ENCODE peak calls at places on chromosome 5, in eight cellular contexts. G is endothelial cell of umbilical vein, T is body of pancreas, S is choroid plexus epithelial cell, M is neuronal stem cell, P is upper lobe of left lung, H is Peyer's patch, U is GM12865. C is an unnamed sample.

GRCh38 chr5:113065626-113066025 is 89.0 kb downstream of the DCP2 start:
- DNase-seq in G (no peak), H (no peak), S (no peak), M (no peak), U (no peak), P (no peak), T (no peak), C (no peak)

GRCh38 chr5:36744678-36745659 is 131.6 kb upstream of the NIPBL start:
- DNase-seq in T (peak), S (peak), H (peak), G (peak), M (peak), U (peak), P (peak), C (no peak)

GRCh38 chr5:172659909-172660628 is 19.0 kb downstream of the NEURL1B start:
- DNase-seq in T (peak), G (no peak), M (peak), H (peak), P (peak), U (peak), S (peak), C (peak)

GRCh38 chr5:92505145-92505544 is 1075.9 kb downstream of the NR2F1-AS1 start:
- DNase-seq in U (no peak), P (no peak), M (no peak), S (peak), H (no peak), T (no peak), G (peak), C (no peak)

GRCh38 chr5:170623576-170624181 is 119.9 kb downstream of the KCNIP1 start:
- DNase-seq in G (peak), S (peak), T (peak), U (peak), M (no peak), P (no peak), H (no peak), C (peak)

GRCh38 chr5:42929871-42930270 is 110.2 kb downstream of the ANXA2R start:
- DNase-seq in H (no peak), T (no peak), M (no peak), G (no peak), U (no peak), P (no peak), S (no peak), C (no peak)

GRCh38 chr5:150440948-150441812 is 8.4 kb downstream of the RPS14 start:
- DNase-seq in U (no peak), H (no peak), M (no peak), T (no peak), S (no peak), G (no peak), P (no peak), C (no peak)

GRCh38 chr5:107154598-107154997 is 516.1 kb downstream of the EFNA5 start:
- DNase-seq in H (no peak), M (no peak), S (no peak), P (no peak), G (no peak), T (no peak), U (no peak), C (no peak)

GRCh38 chr5:80711938-80712337 is 57.2 kb upstream of the DHFR start:
- DNase-seq in M (peak), S (peak), P (no peak), G (no peak), H (no peak), T (no peak), U (peak), C (no peak)

GRCh38 chr5:76065258-76065657 is 17.9 kb upstream of the SV2C start:
- DNase-seq in U (no peak), P (no peak), T (no peak), M (no peak), H (no peak), S (no peak), G (no peak), C (no peak)

GRCh38 chr5:133869675-133869978 is 98.8 kb downstream of the C5orf15 start:
- DNase-seq in G (no peak), H (no peak), P (no peak), M (no peak), S (no peak), U (no peak), T (peak), C (no peak)

GRCh38 chr5:108858959-108859358 is 111.3 kb downstream of the FER start:
- DNase-seq in T (no peak), M (no peak), G (peak), S (peak), U (peak), P (no peak), H (no peak), C (peak)
- H3K4me3 ChIP-seq in T (no peak), M (no peak), G (no peak), S (peak), U (no peak), P (no peak), H (no peak), C (no peak)

GRCh38 chr5:55437859-55438206 is 96.9 kb downstream of the PLPP1 start:
- DNase-seq in M (no peak), S (no peak), U (no peak), T (no peak), H (no peak), P (no peak), G (no peak), C (no peak)
- H3K4me3 ChIP-seq in M (no peak), S (no peak), U (no peak), T (no peak), H (no peak), P (no peak), G (no peak), C (no peak)

GRCh38 chr5:88659529-88660325 is 223.3 kb downstream of the MEF2C start:
- DNase-seq in S (no peak), G (no peak), H (no peak), U (peak), P (peak), M (peak), T (no peak), C (no peak)
- H3K4me3 ChIP-seq in S (no peak), G (no peak), H (no peak), U (peak), P (no peak), M (peak), T (no peak), C (no peak)

DNA sequence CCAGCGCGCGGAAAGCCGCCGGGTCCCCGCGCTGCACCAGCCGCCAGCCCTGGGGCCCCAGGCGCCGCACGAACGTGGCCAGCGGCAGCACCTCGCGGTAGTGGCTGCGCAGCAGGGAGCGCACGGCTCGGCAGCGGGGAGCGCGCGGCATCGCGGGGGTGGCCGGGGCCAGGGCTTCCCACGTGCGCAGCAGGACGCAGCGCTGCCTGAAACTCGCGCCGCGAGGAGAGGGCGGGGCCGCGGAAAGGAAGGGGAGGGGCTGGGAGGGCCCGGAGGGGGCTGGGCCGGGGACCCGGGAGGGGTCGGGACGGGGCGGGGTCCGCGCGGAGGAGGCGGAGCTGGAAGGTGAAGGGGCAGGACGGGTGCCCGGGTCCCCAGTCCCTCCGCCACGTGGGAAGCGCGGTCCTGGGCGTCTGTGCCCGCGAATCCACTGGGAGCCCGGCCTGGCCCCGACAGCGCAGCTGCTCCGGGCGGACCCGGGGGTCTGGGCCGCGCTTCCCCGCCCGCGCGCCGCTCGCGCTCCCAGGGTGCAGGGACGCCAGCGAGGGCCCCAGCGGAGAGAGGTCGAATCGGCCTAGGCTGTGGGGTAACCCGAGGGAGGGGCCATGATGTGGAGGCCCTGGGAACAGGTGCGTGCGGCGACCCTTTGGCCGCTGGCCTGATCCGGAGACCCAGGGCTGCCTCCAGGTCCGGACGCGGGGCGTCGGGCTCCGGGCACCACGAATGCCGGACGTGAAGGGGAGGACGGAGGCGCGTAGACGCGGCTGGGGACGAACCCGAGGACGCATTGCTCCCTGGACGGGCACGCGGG is at the start of gene TERT:
- DNase-seq in T (no peak), U (no peak), M (peak), G (no peak), P (peak), H (peak), S (no peak), C (no peak)
- H3K4me3 ChIP-seq in T (no peak), U (no peak), M (peak), G (no peak), P (peak), H (no peak), S (no peak), C (no peak)

GRCh38 chr5:175766963-175767362 is 104.4 kb upstream of the CPLX2 start:
- DNase-seq in H (no peak), P (no peak), T (no peak), M (no peak), S (no peak), U (no peak), G (no peak), C (no peak)

GRCh38 chr5:175773534-175774070 is 97.8 kb upstream of the CPLX2 start:
- DNase-seq in T (no peak), U (no peak), H (no peak), G (no peak), P (no peak), M (no peak), S (no peak), C (no peak)

GRCh38 chr5:175775416-175775815 is 96.0 kb upstream of the CPLX2 start:
- DNase-seq in G (no peak), U (no peak), T (no peak), M (no peak), S (no peak), P (no peak), H (no peak), C (no peak)

DNA sequence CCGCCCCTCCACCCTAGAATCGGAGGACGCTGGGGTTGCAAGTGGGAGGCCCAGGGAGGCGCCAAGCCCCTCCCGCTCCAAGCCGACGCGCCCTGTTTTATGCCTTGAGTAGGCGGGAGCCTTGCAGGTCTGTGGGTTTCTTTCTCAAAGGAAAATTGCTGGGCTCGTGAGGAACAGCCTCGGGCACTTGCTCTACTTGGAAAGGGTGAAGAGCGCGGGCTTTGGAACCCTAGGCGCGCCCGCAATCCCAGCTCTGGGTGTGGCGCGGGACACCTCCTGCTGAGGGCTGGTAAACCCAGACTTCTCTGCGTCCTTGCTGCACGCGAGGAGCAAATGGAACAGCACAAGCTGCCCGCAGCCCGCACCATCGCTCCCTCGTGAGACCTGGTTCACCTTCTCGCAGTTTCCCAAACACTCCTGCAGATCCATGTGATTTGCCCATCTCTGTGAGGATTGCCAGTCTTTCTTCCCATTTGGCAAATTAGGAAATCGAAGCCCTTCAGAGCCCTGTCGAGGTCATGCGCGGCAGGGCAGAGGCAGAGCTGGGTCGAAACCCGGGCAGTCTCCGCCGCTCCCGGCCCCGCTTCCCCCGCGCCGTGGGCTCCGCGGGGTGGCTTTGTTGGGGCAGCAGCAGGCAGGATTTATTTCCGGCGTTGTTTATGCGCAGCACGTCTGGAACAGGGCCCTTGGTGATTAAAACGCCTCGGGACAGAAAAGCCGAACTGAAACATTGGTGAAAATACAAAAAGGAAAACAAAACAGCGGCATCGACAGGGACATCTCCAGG is 98.4 kb upstream of the CPLX2 start:
- DNase-seq in U (no peak), T (no peak), G (no peak), S (no peak), P (peak), H (no peak), M (no peak), C (no peak)
- H3K4me3 ChIP-seq in U (no peak), T (no peak), G (no peak), S (no peak), P (no peak), H (no peak), M (peak), C (no peak)

GRCh38 chr5:72815580-72816296 is 723 bp upstream of the TNPO1 start:
- DNase-seq in U (no peak), H (no peak), S (no peak), M (no peak), T (no peak), P (no peak), G (no peak), C (no peak)

GRCh38 chr5:72816297-72817075 is at the start of gene TNPO1:
- DNase-seq in H (peak), U (peak), M (peak), S (peak), G (peak), P (peak), T (peak), C (peak)

GRCh38 chr5:72817076-72817476 is 615 bp downstream of the TNPO1 start:
- DNase-seq in P (peak), S (peak), G (peak), U (peak), T (peak), M (no peak), H (peak), C (peak)

GRCh38 chr5:72818866-72819534 is 2.5 kb downstream of the TNPO1 start:
- DNase-seq in U (peak), G (peak), P (no peak), H (peak), T (peak), S (peak), M (peak), C (no peak)

DNA sequence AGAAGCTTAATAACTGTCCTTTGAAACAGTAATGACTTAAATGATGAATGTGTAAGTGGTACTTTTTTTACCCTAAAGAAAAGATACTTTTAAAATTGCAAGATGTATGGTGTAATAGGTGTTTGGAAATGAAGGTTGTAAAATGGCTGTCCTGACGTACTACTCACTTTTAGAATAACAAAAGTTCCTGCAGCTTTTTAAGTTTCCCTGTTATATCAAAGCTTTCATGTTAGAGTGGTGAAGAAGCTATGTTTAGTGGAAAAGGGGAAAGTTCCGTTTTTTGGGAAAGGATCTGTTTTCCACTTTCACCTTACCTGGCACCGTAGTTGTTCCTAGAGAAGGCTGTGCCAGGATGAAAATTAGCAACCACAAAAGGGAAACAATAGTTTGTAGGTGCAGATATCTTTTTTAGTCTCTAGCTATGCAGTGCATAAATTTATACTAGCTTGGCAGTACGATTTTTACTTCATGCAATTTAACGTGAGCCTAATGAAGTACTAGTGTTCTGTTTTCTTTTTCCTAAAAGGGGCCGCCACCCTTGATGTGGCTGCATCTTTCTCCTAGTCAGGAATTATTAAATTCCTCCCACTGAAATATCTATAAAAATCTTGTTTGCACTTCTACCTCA is 1.3 kb downstream of the TNPO1 start:
- DNase-seq in T (no peak), G (peak), S (no peak), P (no peak), H (no peak), U (no peak), M (no peak), C (no peak)
- H3K4me3 ChIP-seq in T (peak), G (peak), S (peak), P (peak), H (peak), U (peak), M (peak), C (peak)

GRCh38 chr5:143542798-143543144 is 139.3 kb upstream of the NR3C1 start:
- DNase-seq in P (no peak), H (no peak), S (no peak), U (no peak), M (no peak), G (no peak), T (no peak), C (no peak)

GRCh38 chr5:143543358-143544255 is 140.1 kb upstream of the NR3C1 start:
- DNase-seq in H (no peak), S (peak), P (no peak), G (no peak), U (no peak), M (no peak), T (no peak), C (no peak)

GRCh38 chr5:143547342-143547741 is 143.9 kb upstream of the NR3C1 start:
- DNase-seq in P (no peak), H (no peak), T (no peak), U (no peak), S (no peak), G (no peak), M (no peak), C (no peak)

GRCh38 chr5:143544606-143545005 is 141.1 kb upstream of the NR3C1 start:
- DNase-seq in G (no peak), P (no peak), U (no peak), S (no peak), M (no peak), H (no peak), T (no peak), C (no peak)

DNA sequence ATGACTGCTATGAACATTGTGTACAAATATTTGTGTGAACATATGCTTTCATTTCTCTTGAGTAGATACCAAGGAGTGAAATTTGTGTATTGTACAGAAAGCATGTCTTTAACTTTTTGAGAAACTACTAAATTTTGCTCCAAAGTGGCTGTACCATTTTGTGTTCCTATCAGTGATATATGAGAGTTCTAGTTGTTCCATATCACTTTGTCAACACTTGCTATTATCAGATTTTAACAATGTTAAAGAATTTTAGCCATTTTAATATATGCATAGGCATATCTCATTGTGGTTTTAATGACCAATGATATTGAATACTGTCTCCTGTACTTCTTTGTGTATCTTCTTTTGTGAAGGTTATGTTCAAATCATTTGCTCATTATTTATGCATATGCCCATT is 142.9 kb upstream of the NR3C1 start:
- DNase-seq in T (no peak), G (no peak), P (no peak), S (no peak), M (no peak), U (no peak), H (no peak), C (no peak)
- H3K4me3 ChIP-seq in T (no peak), G (no peak), P (no peak), S (no peak), M (no peak), U (no peak), H (no peak), C (no peak)

DNA sequence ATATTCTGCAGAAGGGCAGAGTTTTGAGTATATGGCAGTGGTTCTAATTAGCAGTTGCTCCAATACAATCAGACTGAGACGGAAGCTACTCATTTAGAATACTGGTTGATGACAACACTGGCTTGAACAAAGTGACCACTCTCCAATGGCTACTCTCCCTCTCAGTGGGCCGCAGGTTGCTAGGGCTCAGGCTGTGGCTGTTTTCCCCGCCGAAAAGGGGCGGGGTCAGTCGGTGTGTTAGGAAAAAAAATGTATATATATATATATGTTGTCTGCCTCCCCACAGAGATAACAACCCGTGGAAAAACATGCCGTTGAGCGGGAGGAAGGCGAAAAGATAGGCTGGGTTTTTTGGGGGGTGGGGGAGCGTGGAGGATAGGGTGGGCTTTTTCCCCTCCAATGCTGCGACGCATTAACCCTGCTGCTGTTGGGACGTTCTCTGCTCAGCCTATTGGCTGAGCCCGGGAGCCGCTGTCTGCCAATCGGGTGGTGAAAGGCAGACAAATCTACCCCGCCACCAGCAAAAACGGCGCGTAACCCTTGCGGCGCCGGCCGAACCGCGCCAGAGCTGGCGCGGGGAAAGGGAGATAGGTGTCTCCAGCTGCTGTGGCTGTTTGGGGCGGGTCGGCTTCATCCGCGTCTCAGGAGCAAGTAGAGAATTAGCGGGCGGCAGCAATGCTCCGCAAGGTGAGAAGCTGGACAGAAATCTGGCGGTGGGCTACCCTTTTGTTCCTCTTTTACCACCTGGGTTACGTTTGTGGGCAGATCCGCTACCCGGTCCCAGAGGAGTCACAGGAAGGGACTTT is at the start of gene PCDHGC4:
- DNase-seq in P (peak), H (no peak), S (peak), G (peak), U (peak), M (peak), T (no peak), C (no peak)
- H3K4me3 ChIP-seq in P (peak), H (peak), S (peak), G (no peak), U (peak), M (peak), T (no peak), C (peak)

DNA sequence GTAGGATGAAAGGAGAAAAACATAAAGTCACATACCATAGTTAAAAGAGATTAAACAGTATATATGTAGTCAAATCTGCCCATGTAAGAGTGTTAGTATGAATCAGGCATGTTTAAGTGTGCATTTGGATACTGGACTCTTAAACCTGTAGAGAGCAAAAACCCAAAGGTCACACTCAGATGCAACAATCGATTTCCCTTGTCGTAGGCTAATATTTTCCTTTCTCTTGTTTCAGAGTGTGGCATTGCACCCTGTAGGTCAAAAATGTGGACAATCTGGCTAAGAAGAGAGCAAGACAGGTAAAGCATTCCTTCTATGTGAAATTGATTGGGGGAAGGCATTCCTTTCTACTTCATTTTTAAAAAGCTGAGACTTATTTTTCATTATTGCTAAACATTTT is 8.9 kb downstream of the JAKMIP2 start:
- DNase-seq in M (no peak), H (no peak), G (no peak), U (no peak), P (no peak), S (no peak), T (no peak), C (no peak)
- H3K4me3 ChIP-seq in M (no peak), H (no peak), G (no peak), U (no peak), P (no peak), S (no peak), T (no peak), C (no peak)

C was measured in skeletal muscle cell.